ENCODE peak calls at places on chromosomes 6 and 20, in nine cellular contexts. E, P, D, G, N, B, S, I and C are unnamed samples.

GRCh38 chr20:10368702-10369041 is 65.3 kb downstream of the MKKS start:
- DNase-seq in E (no peak), P (no peak), D (no peak), G (no peak), N (no peak), B (no peak), S (no peak), I (no peak), C (no peak)

GRCh38 chr6:55704421-55704820 is 125.4 kb upstream of the HMGCLL1 start:
- DNase-seq in E (no peak), P (no peak), D (no peak), G (no peak), N (no peak), B (no peak), S (peak), I (no peak), C (peak)

GRCh38 chr6:125588268-125588667 is 161.2 kb upstream of the HEY2 start:
- DNase-seq in E (no peak), P (no peak), D (no peak), G (no peak), N (no peak), B (no peak), S (peak), I (no peak), C (no peak)

GRCh38 chr20:48732081-48732829 is 95.5 kb downstream of the PREX1 start:
- DNase-seq in E (no peak), P (no peak), D (no peak), G (no peak), N (no peak), B (no peak), S (no peak), I (no peak), C (no peak)

GRCh38 chr6:152270301-152270925 is 366.7 kb downstream of the SYNE1 start:
- DNase-seq in E (no peak), P (no peak), D (no peak), G (no peak), N (no peak), B (no peak), S (peak), I (no peak), C (peak)

GRCh38 chr6:151071295-151071694 is 168.5 kb upstream of the AKAP12 start:
- DNase-seq in E (no peak), P (no peak), D (no peak), G (peak), N (no peak), B (no peak), S (peak), I (no peak), C (no peak)

GRCh38 chr20:19991826-19992225 is 25.3 kb upstream of the NAA20 start:
- DNase-seq in E (no peak), P (no peak), D (no peak), G (no peak), N (no peak), B (no peak), S (peak), I (no peak), C (no peak)

GRCh38 chr6:139925894-139926641 is 551.6 kb upstream of the CITED2 start:
- DNase-seq in E (no peak), P (no peak), D (no peak), G (peak), N (no peak), B (no peak), S (no peak), I (no peak), C (peak)

GRCh38 chr20:63091901-63092659 is 85.3 kb upstream of the BHLHE23 start:
- DNase-seq in E (no peak), P (no peak), D (no peak), G (no peak), N (no peak), B (no peak), S (no peak), I (no peak), C (no peak)

GRCh38 chr6:87772597-87773530 is 70.8 kb upstream of the AKIRIN2 start:
- DNase-seq in E (no peak), P (peak), D (no peak), G (peak), N (no peak), B (peak), S (no peak), I (no peak), C (no peak)

GRCh38 chr6:13327691-13328075 is 654 bp downstream of the TBC1D7 start:
- DNase-seq in E (no peak), P (no peak), D (no peak), G (no peak), N (no peak), B (peak), S (peak), I (no peak), C (peak)

GRCh38 chr6:113763883-113764282 is 93.3 kb upstream of the MARCKS start:
- DNase-seq in E (peak), P (no peak), D (no peak), G (no peak), N (no peak), B (no peak), S (peak), I (no peak), C (no peak)

GRCh38 chr20:57425150-57426013 is 34.2 kb downstream of the RBM38 start:
- DNase-seq in E (no peak), P (no peak), D (peak), G (no peak), N (no peak), B (peak), S (no peak), I (peak), C (no peak)

GRCh38 chr6:127481081-127481480 is 21.9 kb upstream of the KIAA0408 start:
- DNase-seq in E (no peak), P (no peak), D (no peak), G (no peak), N (no peak), B (no peak), S (no peak), I (no peak), C (no peak)

GRCh38 chr20:61117725-61118124 is 134.3 kb upstream of the CDH4 start:
- DNase-seq in E (peak), P (no peak), D (no peak), G (peak), N (no peak), B (no peak), S (peak), I (no peak), C (no peak)

GRCh38 chr6:90490030-90490429 is 96.8 kb downstream of the MAP3K7 start:
- DNase-seq in E (no peak), P (no peak), D (no peak), G (no peak), N (no peak), B (no peak), S (no peak), I (no peak), C (no peak)